ENCODE peak calls at places on chromosomes 7 and 10, in seven cellular contexts. H is CD8-positive, alpha-beta T cell; Q is neuronal stem cell; C is CD8-positive, alpha-beta memory T cell; N is pancreas; V is effector memory CD4-positive, alpha-beta T cell; F is right cardiac atrium. T is an unnamed sample.

GRCh38 chr10:131766096-131766495 is 134.7 kb upstream of the PPP2R2D start:
- DNase-seq in F (no peak), V (no peak), Q (no peak), H (no peak), C (no peak), N (no peak), T (no peak)

GRCh38 chr7:88927-89921 is 103.1 kb upstream of the FAM20C start:
- DNase-seq in V (no peak), N (no peak), Q (no peak), F (peak), H (no peak), C (no peak), T (no peak)

GRCh38 chr10:119441921-119442757 is 100.4 kb downstream of the RGS10 start:
- DNase-seq in Q (no peak), V (no peak), N (no peak), C (no peak), F (no peak), H (no peak), T (no peak)

GRCh38 chr7:81025360-81025759 is 106.5 kb upstream of the SEMA3C start:
- DNase-seq in Q (no peak), N (no peak), V (no peak), H (no peak), F (no peak), C (no peak), T (no peak)

GRCh38 chr7:102917436-102918353 is 4.9 kb downstream of the LRRC17 start:
- DNase-seq in F (no peak), H (no peak), Q (no peak), C (no peak), V (no peak), N (no peak), T (no peak)

GRCh38 chr7:2582006-2582735 is 23.4 kb downstream of the IQCE start:
- DNase-seq in V (no peak), N (peak), Q (no peak), H (no peak), C (no peak), F (no peak), T (no peak)

GRCh38 chr10:34254596-34254995 is 560.5 kb downstream of the PARD3 start:
- DNase-seq in H (no peak), Q (no peak), V (no peak), C (no peak), N (no peak), F (no peak), T (no peak)

GRCh38 chr10:17290226-17290625 is 62.2 kb downstream of the VIM start:
- DNase-seq in C (no peak), F (no peak), H (no peak), N (no peak), Q (no peak), V (no peak), T (peak)

GRCh38 chr7:48426966-48427555 is 255.8 kb downstream of the ABCA13 start:
- DNase-seq in N (no peak), F (no peak), V (no peak), C (no peak), Q (no peak), H (no peak), T (no peak)

GRCh38 chr7:93053946-93054943 is 63.5 kb downstream of the SAMD9 start:
- DNase-seq in F (no peak), H (no peak), C (no peak), Q (no peak), N (no peak), V (no peak), T (no peak)

GRCh38 chr10:104300736-104301292 is 31.8 kb downstream of the GSTO2 start:
- DNase-seq in H (no peak), F (peak), V (no peak), N (peak), Q (no peak), C (no peak), T (peak)

GRCh38 chr10:46310143-46310514 is 23.3 kb downstream of the ANTXRL start:
- DNase-seq in V (no peak), F (no peak), H (no peak), N (no peak), C (no peak), Q (no peak), T (no peak)

GRCh38 chr7:95608344-95609173 is 12.2 kb upstream of the PDK4 start:
- DNase-seq in F (peak), V (no peak), N (peak), H (no peak), Q (peak), C (no peak), T (peak)

GRCh38 chr7:27375958-27376357 is 133.4 kb downstream of the EVX1 start:
- DNase-seq in N (no peak), V (no peak), H (no peak), Q (no peak), F (no peak), C (no peak), T (no peak)

GRCh38 chr10:86673827-86674581 is 5.7 kb downstream of the LDB3 start:
- DNase-seq in F (no peak), H (no peak), C (no peak), N (no peak), V (no peak), Q (no peak), T (peak)

GRCh38 chr10:60114765-60115586 is 208.6 kb upstream of the CCDC6 start:
- DNase-seq in C (no peak), F (no peak), V (no peak), Q (peak), H (no peak), N (no peak), T (no peak)

GRCh38 chr7:98655611-98656010 is 38.5 kb downstream of the NPTX2 start:
- DNase-seq in V (no peak), C (no peak), H (no peak), F (no peak), N (no peak), Q (no peak), T (no peak)

GRCh38 chr10:82289945-82290344 is 415.0 kb downstream of the NRG3 start:
- DNase-seq in C (no peak), F (no peak), V (no peak), H (no peak), Q (no peak), N (no peak), T (no peak)

GRCh38 chr10:82282782-82283456 is 407.9 kb downstream of the NRG3 start:
- DNase-seq in H (no peak), Q (no peak), C (no peak), N (no peak), F (no peak), V (no peak), T (no peak)

GRCh38 chr10:82288461-82288881 is 413.5 kb downstream of the NRG3 start:
- DNase-seq in H (no peak), F (no peak), Q (no peak), V (no peak), C (no peak), N (no peak), T (no peak)
- H3K4me3 ChIP-seq in H (no peak), F (no peak), Q (no peak), V (no peak), C (no peak), N (no peak), T (no peak)

GRCh38 chr7:39606352-39606751 is 17.0 kb upstream of the RALA start:
- DNase-seq in N (no peak), Q (no peak), H (no peak), C (no peak), V (no peak), F (no peak), T (no peak)

GRCh38 chr7:39608278-39608677 is 15.1 kb upstream of the RALA start:
- DNase-seq in N (no peak), V (no peak), Q (no peak), H (no peak), C (no peak), F (no peak), T (no peak)

GRCh38 chr7:39606941-39607340 is 16.4 kb upstream of the RALA start:
- DNase-seq in Q (no peak), V (no peak), C (no peak), F (no peak), N (no peak), H (no peak), T (no peak)

GRCh38 chr7:39609084-39609461 is 14.3 kb upstream of the RALA start:
- DNase-seq in N (no peak), V (no peak), Q (no peak), H (no peak), C (no peak), F (no peak), T (no peak)

DNA sequence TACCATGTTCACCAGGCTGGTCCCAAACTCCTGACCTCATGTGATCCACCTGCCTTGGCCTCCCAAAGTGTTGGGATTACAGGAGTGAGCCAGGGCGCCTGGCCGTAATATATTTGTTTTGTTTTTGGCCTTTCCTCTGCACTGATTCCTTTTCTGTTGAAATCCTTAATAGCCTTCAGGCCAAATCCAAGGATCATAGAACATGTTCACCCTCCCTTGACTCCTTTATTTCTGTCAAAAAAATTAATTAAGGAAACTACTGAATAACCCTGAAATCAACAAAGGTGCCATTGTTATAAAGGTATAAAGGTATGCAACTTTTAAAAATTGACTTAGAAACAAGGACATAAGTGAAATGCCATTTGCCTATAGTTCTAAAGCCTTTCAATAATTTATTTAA is 15.5 kb upstream of the RALA start:
- DNase-seq in C (no peak), V (no peak), F (no peak), N (no peak), Q (no peak), H (no peak), T (no peak)
- H3K27ac ChIP-seq in C (no peak), V (no peak), F (no peak), N (peak), Q (no peak), H (no peak), T (no peak)

GRCh38 chr7:155448632-155449007 is 9.3 kb upstream of the EN2 start:
- DNase-seq in Q (peak), V (no peak), F (peak), C (peak), H (no peak), N (no peak), T (no peak)
- H3K4me3 ChIP-seq in Q (no peak), V (no peak), F (no peak), C (no peak), H (no peak), N (no peak), T (no peak)

DNA sequence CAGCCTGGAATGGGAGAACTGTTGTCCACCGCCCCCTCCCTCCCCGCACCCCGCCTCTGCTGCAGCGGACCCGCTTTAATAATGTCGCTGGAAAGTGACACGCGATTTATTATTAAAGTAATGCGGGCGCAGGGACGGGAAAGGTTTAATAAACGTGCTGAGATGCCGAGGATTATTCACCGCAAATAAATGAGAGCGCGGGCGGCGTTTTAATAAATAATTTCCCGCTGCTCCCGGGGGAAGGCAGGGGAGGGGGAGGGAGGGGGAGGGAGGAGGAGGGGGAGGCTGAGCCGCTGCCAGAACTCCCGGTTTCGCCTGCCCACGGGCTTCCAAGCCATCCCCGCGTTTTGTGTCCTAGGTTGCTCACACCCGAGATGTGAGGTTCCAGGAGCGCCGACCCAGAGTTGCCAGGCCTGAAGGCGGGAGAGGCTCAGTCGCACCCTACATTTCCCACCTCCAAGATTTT is 5.1 kb downstream of the KAZALD1 start:
- DNase-seq in Q (no peak), H (no peak), N (peak), C (no peak), F (no peak), V (no peak), T (peak)
- H3K27ac ChIP-seq in Q (no peak), H (no peak), N (no peak), C (peak), F (peak), V (no peak), T (no peak)

GRCh38 chr7:4791738-4792536 is 16.5 kb downstream of the AP5Z1 start:
- DNase-seq in Q (peak), H (peak), N (peak), F (peak), C (peak), V (peak), T (peak)
- H3K4me3 ChIP-seq in Q (peak), H (peak), N (peak), F (peak), C (peak), V (peak), T (no peak)

DNA sequence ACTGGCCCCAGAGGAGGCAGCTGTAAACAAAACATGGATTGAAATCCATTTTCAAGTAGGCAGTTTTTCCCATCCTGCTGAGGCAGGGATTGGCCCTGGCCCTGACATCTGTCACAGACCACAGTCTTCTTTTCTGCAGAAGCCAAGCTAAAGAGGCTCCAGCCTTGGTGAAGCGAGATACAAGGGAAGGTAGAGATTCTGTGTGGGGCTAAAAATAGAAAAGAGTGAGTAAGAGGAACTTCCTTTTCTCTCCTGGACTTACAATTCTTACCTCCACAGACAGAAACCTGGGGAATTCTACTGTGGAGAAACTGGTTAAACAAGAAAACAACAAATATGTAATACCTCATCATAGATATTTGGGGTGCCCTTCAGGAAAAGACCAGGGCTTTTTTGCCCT is 624.8 kb upstream of the FZD8 start:
- DNase-seq in Q (no peak), H (no peak), F (no peak), N (no peak), V (no peak), C (no peak), T (no peak)
- H3K27ac ChIP-seq in Q (no peak), H (no peak), F (no peak), N (no peak), V (no peak), C (no peak), T (no peak)

DNA sequence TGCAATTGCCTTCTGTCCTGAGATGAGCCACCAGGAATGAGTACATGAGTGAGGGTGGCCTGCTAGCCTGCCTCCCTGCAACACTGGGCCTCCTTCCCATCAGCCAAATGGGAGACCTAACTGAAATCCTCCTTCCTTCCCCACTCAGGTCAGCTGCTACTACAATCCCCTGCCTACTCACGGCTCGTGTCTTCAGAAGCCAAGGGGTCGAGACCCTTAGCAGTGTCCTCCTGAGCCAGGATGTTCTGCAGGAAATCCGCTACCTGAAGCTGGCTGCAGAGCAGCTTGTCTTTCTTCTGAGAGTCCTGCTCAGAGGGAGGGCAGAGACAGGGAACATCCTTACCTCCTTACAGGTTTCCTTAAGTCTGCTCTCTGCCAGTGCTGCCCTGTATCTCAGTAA is 1.2 kb downstream of the ZWINT start:
- DNase-seq in N (no peak), V (no peak), H (no peak), F (no peak), Q (no peak), C (no peak), T (no peak)
- H3K4me3 ChIP-seq in N (no peak), V (no peak), H (no peak), F (no peak), Q (no peak), C (no peak), T (peak)

GRCh38 chr10:75226055-75226454 is 9.7 kb downstream of the COMTD1 start:
- DNase-seq in C (no peak), H (no peak), F (no peak), Q (no peak), N (no peak), V (no peak), T (no peak)
- H3K27ac ChIP-seq in C (no peak), H (no peak), F (peak), Q (peak), N (peak), V (no peak), T (no peak)

GRCh38 chr10:70109064-70109729 is 23.4 kb downstream of the AIFM2 start:
- DNase-seq in N (no peak), Q (no peak), H (no peak), C (no peak), V (no peak), F (no peak), T (peak)

GRCh38 chr10:70111496-70111895 is 21.1 kb downstream of the AIFM2 start:
- DNase-seq in C (no peak), N (no peak), Q (no peak), F (no peak), H (no peak), V (no peak), T (no peak)

GRCh38 chr10:70101668-70102067 is 31.0 kb downstream of the AIFM2 start:
- DNase-seq in V (no peak), F (no peak), C (no peak), N (no peak), Q (no peak), H (no peak), T (no peak)

DNA sequence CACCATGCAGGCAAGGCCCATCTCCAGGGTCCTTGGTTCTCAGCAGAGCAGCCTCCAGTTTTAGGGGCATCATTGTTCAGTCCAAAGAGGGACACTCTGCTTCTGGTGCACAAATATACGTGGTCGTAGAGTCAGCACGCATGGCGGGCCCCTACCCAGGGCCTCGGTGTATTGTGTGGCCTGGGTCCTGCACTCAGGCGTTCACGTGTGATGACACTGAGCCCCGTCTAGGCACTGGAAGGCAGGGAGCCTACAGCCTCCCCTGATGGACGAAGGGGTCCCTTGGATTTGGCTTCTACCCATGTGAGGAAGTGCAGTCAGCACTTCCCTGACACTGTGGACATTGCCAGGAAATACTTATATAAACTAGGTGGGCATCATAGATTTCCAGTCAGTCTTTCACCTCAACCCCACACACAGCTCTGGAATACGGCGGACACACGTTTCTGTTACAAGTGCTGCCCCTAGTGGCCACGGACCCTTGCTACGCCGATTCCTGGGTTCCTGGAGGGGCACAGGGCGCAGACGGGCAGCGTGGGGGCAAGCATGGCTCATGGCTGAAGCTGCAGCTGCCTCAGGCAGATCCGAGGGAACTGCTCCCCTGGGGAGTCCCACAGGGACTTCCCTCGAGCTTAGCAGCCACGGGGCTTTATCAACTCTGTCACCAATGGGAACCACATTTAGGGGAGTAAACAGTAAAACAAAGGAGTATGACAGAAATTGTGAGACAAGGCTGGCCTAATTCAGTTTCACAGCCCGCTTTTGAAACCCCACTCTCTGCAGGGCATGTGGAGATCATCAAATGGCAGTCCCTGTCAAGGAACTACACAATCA is 25.4 kb downstream of the AIFM2 start:
- DNase-seq in V (no peak), H (no peak), C (no peak), F (no peak), N (no peak), Q (peak), T (peak)
- H3K4me3 ChIP-seq in V (no peak), H (no peak), C (no peak), F (no peak), N (no peak), Q (no peak), T (no peak)

GRCh38 chr10:72007246-72007892 is 43.2 kb downstream of the CHST3 start:
- DNase-seq in Q (no peak), V (no peak), N (no peak), F (peak), H (no peak), C (no peak), T (no peak)
- H3K27ac ChIP-seq in Q (no peak), V (no peak), N (no peak), F (peak), H (no peak), C (no peak), T (no peak)

T was measured in WERI-Rb-1.